ENCODE peak calls at places on chromosomes 1 and 21, in seven cellular contexts. One of them, this sample, is unnamed.
A peak's percentile ranks its signal among the peaks of the same experiment; 100 is the strongest.

GRCh38 chr1:152162826-152163463 is 3.9 kb upstream of the RPTN start:
- DNase-seq in CD4-positive, alpha-beta memory T cell: no peak
- DNase-seq in transverse colon: no peak
- DNase-seq in ascending aorta: no peak
- DNase-seq in effector memory CD4-positive, alpha-beta T cell: no peak
- DNase-seq in IMR-90: peak; percentile 62
- DNase-seq in A673: no peak
- DNase-seq in this sample: no peak

GRCh38 chr1:172758242-172758641 is 99.3 kb downstream of the FASLG start:
- DNase-seq in CD4-positive, alpha-beta memory T cell: no peak
- DNase-seq in transverse colon: no peak
- DNase-seq in ascending aorta: no peak
- DNase-seq in effector memory CD4-positive, alpha-beta T cell: no peak
- DNase-seq in IMR-90: no peak
- DNase-seq in A673: no peak
- DNase-seq in this sample: no peak

GRCh38 chr21:41630249-41630648 is 122.3 kb upstream of the TMPRSS2 start:
- DNase-seq in CD4-positive, alpha-beta memory T cell: no peak
- DNase-seq in transverse colon: peak; percentile 76
- DNase-seq in ascending aorta: no peak
- DNase-seq in effector memory CD4-positive, alpha-beta T cell: no peak
- DNase-seq in IMR-90: peak; percentile 100
- DNase-seq in A673: peak; percentile 43
- DNase-seq in this sample: no peak

GRCh38 chr1:241916196-241916595 is 41.4 kb upstream of the BECN2 start:
- DNase-seq in CD4-positive, alpha-beta memory T cell: no peak
- DNase-seq in transverse colon: no peak
- DNase-seq in ascending aorta: no peak
- DNase-seq in effector memory CD4-positive, alpha-beta T cell: no peak
- DNase-seq in IMR-90: no peak
- DNase-seq in A673: no peak
- DNase-seq in this sample: no peak

GRCh38 chr1:208829601-208830000 is 585.4 kb upstream of the PLXNA2 start:
- DNase-seq in CD4-positive, alpha-beta memory T cell: no peak
- DNase-seq in transverse colon: no peak
- DNase-seq in ascending aorta: no peak
- DNase-seq in effector memory CD4-positive, alpha-beta T cell: no peak
- DNase-seq in IMR-90: no peak
- DNase-seq in A673: no peak
- DNase-seq in this sample: no peak

GRCh38 chr1:11229178-11229577 is 33.2 kb downstream of the MTOR start:
- DNase-seq in CD4-positive, alpha-beta memory T cell: no peak
- DNase-seq in transverse colon: no peak
- DNase-seq in ascending aorta: no peak
- DNase-seq in effector memory CD4-positive, alpha-beta T cell: no peak
- DNase-seq in IMR-90: no peak
- DNase-seq in A673: no peak
- DNase-seq in this sample: no peak

GRCh38 chr1:12001996-12002493 is 17.3 kb upstream of the MIIP start:
- DNase-seq in CD4-positive, alpha-beta memory T cell: no peak
- DNase-seq in transverse colon: no peak
- DNase-seq in ascending aorta: no peak
- DNase-seq in effector memory CD4-positive, alpha-beta T cell: no peak
- DNase-seq in IMR-90: no peak
- DNase-seq in A673: no peak
- DNase-seq in this sample: no peak

GRCh38 chr1:214990619-214991018 is 91.9 kb upstream of the KCNK2 start:
- DNase-seq in CD4-positive, alpha-beta memory T cell: no peak
- DNase-seq in transverse colon: no peak
- DNase-seq in ascending aorta: no peak
- DNase-seq in effector memory CD4-positive, alpha-beta T cell: no peak
- DNase-seq in IMR-90: peak; percentile 99
- DNase-seq in A673: no peak
- DNase-seq in this sample: no peak

GRCh38 chr1:195735140-195735539 is 873.1 kb downstream of the KCNT2 start:
- DNase-seq in CD4-positive, alpha-beta memory T cell: no peak
- DNase-seq in transverse colon: no peak
- DNase-seq in ascending aorta: no peak
- DNase-seq in effector memory CD4-positive, alpha-beta T cell: no peak
- DNase-seq in IMR-90: no peak
- DNase-seq in A673: no peak
- DNase-seq in this sample: no peak

GRCh38 chr1:30049748-30050147 is 673.6 kb downstream of the MATN1 start:
- DNase-seq in CD4-positive, alpha-beta memory T cell: no peak
- DNase-seq in transverse colon: no peak
- DNase-seq in ascending aorta: no peak
- DNase-seq in effector memory CD4-positive, alpha-beta T cell: no peak
- DNase-seq in IMR-90: no peak
- DNase-seq in A673: no peak
- DNase-seq in this sample: no peak

GRCh38 chr1:197774691-197775281 is 494 bp downstream of the DENND1B start:
- DNase-seq in CD4-positive, alpha-beta memory T cell: peak; percentile 48
- DNase-seq in transverse colon: peak; percentile 64
- DNase-seq in ascending aorta: no peak
- DNase-seq in effector memory CD4-positive, alpha-beta T cell: peak; percentile 35
- DNase-seq in IMR-90: peak; percentile 41
- DNase-seq in A673: peak; percentile 29
- DNase-seq in this sample: peak; percentile 48

GRCh38 chr1:55640708-55641473 is 425.7 kb upstream of the USP24 start:
- DNase-seq in CD4-positive, alpha-beta memory T cell: peak; percentile 4
- DNase-seq in transverse colon: peak; percentile 54
- DNase-seq in ascending aorta: peak; percentile 19
- DNase-seq in effector memory CD4-positive, alpha-beta T cell: no peak
- DNase-seq in IMR-90: no peak
- DNase-seq in A673: no peak
- DNase-seq in this sample: no peak

GRCh38 chr1:247448107-247448778 is 9.7 kb downstream of the OR2B11 start:
- DNase-seq in CD4-positive, alpha-beta memory T cell: peak; percentile 15
- DNase-seq in transverse colon: peak; percentile 62
- DNase-seq in ascending aorta: no peak
- DNase-seq in effector memory CD4-positive, alpha-beta T cell: no peak
- DNase-seq in IMR-90: peak; percentile 31
- DNase-seq in A673: peak; percentile 71
- DNase-seq in this sample: no peak

GRCh38 chr1:167374014-167374413 is 144.3 kb downstream of the CD247 start:
- DNase-seq in CD4-positive, alpha-beta memory T cell: no peak
- DNase-seq in transverse colon: no peak
- DNase-seq in ascending aorta: no peak
- DNase-seq in effector memory CD4-positive, alpha-beta T cell: no peak
- DNase-seq in IMR-90: no peak
- DNase-seq in A673: no peak
- DNase-seq in this sample: no peak

GRCh38 chr1:98692482-98692881 is 31.0 kb downstream of the SNX7 start:
- DNase-seq in CD4-positive, alpha-beta memory T cell: no peak
- DNase-seq in transverse colon: no peak
- DNase-seq in ascending aorta: no peak
- DNase-seq in effector memory CD4-positive, alpha-beta T cell: no peak
- DNase-seq in IMR-90: no peak
- DNase-seq in A673: no peak
- DNase-seq in this sample: no peak

GRCh38 chr1:207002731-207003146 is 29.8 kb downstream of the C1orf116 start:
- DNase-seq in CD4-positive, alpha-beta memory T cell: no peak
- DNase-seq in transverse colon: no peak
- DNase-seq in ascending aorta: no peak
- DNase-seq in effector memory CD4-positive, alpha-beta T cell: no peak
- DNase-seq in IMR-90: peak; percentile 26
- DNase-seq in A673: no peak
- DNase-seq in this sample: no peak

GRCh38 chr21:42674351-42674940 is 21.0 kb downstream of the PDE9A start:
- DNase-seq in CD4-positive, alpha-beta memory T cell: no peak
- DNase-seq in transverse colon: peak; percentile 44
- DNase-seq in ascending aorta: no peak
- DNase-seq in effector memory CD4-positive, alpha-beta T cell: no peak
- DNase-seq in IMR-90: no peak
- DNase-seq in A673: peak; percentile 86
- DNase-seq in this sample: peak; percentile 91

GRCh38 chr1:63651110-63651776 is 58.0 kb downstream of the PGM1 start:
- DNase-seq in CD4-positive, alpha-beta memory T cell: peak; percentile 62
- DNase-seq in transverse colon: no peak
- DNase-seq in ascending aorta: no peak
- DNase-seq in effector memory CD4-positive, alpha-beta T cell: peak; percentile 8
- DNase-seq in IMR-90: peak; percentile 67
- DNase-seq in A673: peak; percentile 10
- DNase-seq in this sample: no peak

GRCh38 chr1:154459044-154459443 is 43.0 kb upstream of the TDRD10 start:
- DNase-seq in CD4-positive, alpha-beta memory T cell: no peak
- DNase-seq in transverse colon: no peak
- DNase-seq in ascending aorta: no peak
- DNase-seq in effector memory CD4-positive, alpha-beta T cell: no peak
- DNase-seq in IMR-90: no peak
- DNase-seq in A673: no peak
- DNase-seq in this sample: no peak

GRCh38 chr1:243542726-243543415 is 287.0 kb downstream of the SDCCAG8 start:
- DNase-seq in CD4-positive, alpha-beta memory T cell: no peak
- DNase-seq in transverse colon: no peak
- DNase-seq in ascending aorta: no peak
- DNase-seq in effector memory CD4-positive, alpha-beta T cell: no peak
- DNase-seq in IMR-90: no peak
- DNase-seq in A673: no peak
- DNase-seq in this sample: no peak

GRCh38 chr1:71786218-71786617 is 496.1 kb downstream of the NEGR1 start:
- DNase-seq in CD4-positive, alpha-beta memory T cell: no peak
- DNase-seq in transverse colon: no peak
- DNase-seq in ascending aorta: no peak
- DNase-seq in effector memory CD4-positive, alpha-beta T cell: no peak
- DNase-seq in IMR-90: no peak
- DNase-seq in A673: no peak
- DNase-seq in this sample: no peak

GRCh38 chr1:28577738-28578536 is 14.1 kb upstream of the RAB42 start:
- DNase-seq in CD4-positive, alpha-beta memory T cell: no peak
- DNase-seq in transverse colon: no peak
- DNase-seq in ascending aorta: no peak
- DNase-seq in effector memory CD4-positive, alpha-beta T cell: no peak
- DNase-seq in IMR-90: no peak
- DNase-seq in A673: no peak
- DNase-seq in this sample: no peak

GRCh38 chr1:180586671-180587155 is 27.9 kb downstream of the OVAAL start:
- DNase-seq in CD4-positive, alpha-beta memory T cell: no peak
- DNase-seq in transverse colon: no peak
- DNase-seq in ascending aorta: no peak
- DNase-seq in effector memory CD4-positive, alpha-beta T cell: no peak
- DNase-seq in IMR-90: peak; percentile 80
- DNase-seq in A673: no peak
- DNase-seq in this sample: no peak

DNA sequence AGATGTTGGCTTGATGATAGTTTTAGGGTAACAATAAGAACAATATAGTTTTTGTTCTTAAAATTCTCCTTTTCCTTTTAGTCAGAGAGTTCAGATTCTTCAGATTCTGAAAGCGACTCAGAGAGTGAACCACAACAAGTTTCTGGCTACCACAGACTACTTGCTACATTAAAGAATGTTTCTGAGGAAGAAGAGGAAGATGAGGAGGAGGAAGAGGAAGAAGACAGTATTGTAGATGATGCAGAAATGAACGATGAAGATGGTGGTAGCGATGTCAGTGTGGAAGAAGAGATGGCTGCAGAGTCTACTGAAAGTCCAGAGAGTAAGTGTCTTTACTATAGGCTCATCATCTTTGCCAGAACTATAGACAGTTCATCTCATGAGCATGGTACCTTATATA is 3.0 kb downstream of the UTP25 start:
- DNase-seq in CD4-positive, alpha-beta memory T cell: no peak
- DNase-seq in transverse colon: no peak
- DNase-seq in ascending aorta: no peak
- DNase-seq in effector memory CD4-positive, alpha-beta T cell: no peak
- DNase-seq in IMR-90: no peak
- DNase-seq in A673: no peak
- DNase-seq in this sample: no peak
- H3K27ac ChIP-seq in CD4-positive, alpha-beta memory T cell: no peak overlapping the region
- H3K27ac ChIP-seq in transverse colon: no peak overlapping the region
- H3K27ac ChIP-seq in ascending aorta: no peak overlapping the region
- H3K27ac ChIP-seq in effector memory CD4-positive, alpha-beta T cell: no peak overlapping the region
- H3K27ac ChIP-seq in IMR-90: no peak overlapping the region
- H3K27ac ChIP-seq in A673: no peak overlapping the region
- H3K27ac ChIP-seq in this sample: no peak overlapping the region

DNA sequence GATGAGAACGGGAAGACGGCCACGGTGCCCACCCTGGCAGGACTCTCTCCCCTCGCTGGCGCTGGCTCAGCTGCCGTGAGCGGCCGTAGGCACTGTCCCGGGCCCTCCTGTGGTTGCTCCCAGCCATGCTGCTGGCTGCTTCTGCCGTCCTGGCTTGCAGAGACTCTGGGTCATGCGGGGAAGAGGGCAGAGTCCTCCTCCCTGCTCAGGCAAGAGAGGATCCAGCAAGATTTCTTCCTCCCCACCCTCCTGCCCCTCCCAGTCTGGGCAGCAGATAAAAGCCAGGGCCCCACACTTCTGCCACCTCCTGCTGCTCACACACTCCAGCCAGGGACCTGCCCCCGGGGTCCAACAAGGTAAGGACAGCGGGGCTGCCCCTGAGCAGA is 60.1 kb downstream of the AGPAT3 start:
- DNase-seq in CD4-positive, alpha-beta memory T cell: no peak
- DNase-seq in transverse colon: peak; percentile 71
- DNase-seq in ascending aorta: no peak
- DNase-seq in effector memory CD4-positive, alpha-beta T cell: no peak
- DNase-seq in IMR-90: no peak
- DNase-seq in A673: no peak
- DNase-seq in this sample: no peak
- H3K4me1 ChIP-seq in CD4-positive, alpha-beta memory T cell: peaks cover 32% of the 10 kb centered on the region
- H3K4me1 ChIP-seq in transverse colon: peaks cover 47% of the 10 kb centered on the region
- H3K4me1 ChIP-seq in ascending aorta: peaks cover 9% of the 10 kb centered on the region
- H3K4me1 ChIP-seq in effector memory CD4-positive, alpha-beta T cell: peaks cover 22% of the 10 kb centered on the region
- H3K4me1 ChIP-seq in IMR-90: peaks cover 7% of the 10 kb centered on the region
- H3K4me1 ChIP-seq in A673: peaks cover 23% of the 10 kb centered on the region
- H3K4me1 ChIP-seq in this sample: no peaks in the 10 kb centered on the region

DNA sequence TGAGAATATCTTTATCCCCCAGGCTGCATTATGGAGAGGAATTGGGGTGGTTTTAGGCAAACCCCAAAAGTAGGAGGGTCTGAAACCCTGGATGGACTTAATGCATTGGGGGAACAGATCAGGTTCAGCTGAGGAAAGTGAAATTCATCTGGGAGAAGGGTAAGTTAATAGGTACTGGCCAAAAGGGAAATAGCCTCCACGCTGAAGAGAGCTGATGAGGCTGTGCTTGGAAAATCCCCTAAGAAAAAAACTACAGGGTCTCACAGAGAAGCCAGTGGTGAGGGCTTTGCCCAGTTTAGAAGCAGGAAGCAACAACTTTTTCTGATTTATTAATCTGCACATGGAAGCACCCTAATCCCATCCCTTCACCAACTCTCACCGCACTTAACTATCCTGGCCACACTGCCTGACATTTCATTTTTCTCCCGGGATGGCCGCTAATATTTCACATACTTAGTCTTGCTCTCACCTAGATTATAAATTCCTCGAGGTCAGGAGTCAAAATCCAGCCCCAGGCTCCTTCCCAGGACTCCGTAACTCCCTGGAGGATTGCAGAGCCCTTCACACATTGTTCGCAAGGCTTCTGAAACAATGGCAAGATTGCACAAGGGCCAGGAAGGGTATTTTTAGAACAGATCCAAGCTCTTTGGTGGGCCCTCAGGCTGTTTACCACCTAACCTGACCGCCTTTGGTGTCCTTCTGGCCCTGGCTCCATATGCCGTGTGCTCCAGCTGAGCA is 60.9 kb upstream of the TARBP1 start:
- DNase-seq in CD4-positive, alpha-beta memory T cell: no peak
- DNase-seq in transverse colon: no peak
- DNase-seq in ascending aorta: no peak
- DNase-seq in effector memory CD4-positive, alpha-beta T cell: no peak
- DNase-seq in IMR-90: no peak
- DNase-seq in A673: no peak
- DNase-seq in this sample: no peak
- H3K27ac ChIP-seq in CD4-positive, alpha-beta memory T cell: no peak overlapping the region
- H3K27ac ChIP-seq in transverse colon: peak overlapping the region; percentile 91
- H3K27ac ChIP-seq in ascending aorta: peak overlapping the region; percentile 81
- H3K27ac ChIP-seq in effector memory CD4-positive, alpha-beta T cell: no peak overlapping the region
- H3K27ac ChIP-seq in IMR-90: no peak overlapping the region
- H3K27ac ChIP-seq in A673: no peak overlapping the region
- H3K27ac ChIP-seq in this sample: no peak overlapping the region

GRCh38 chr21:33265664-33266049 is 510 bp upstream of the IL10RB start:
- DNase-seq in CD4-positive, alpha-beta memory T cell: peak; percentile 29
- DNase-seq in transverse colon: peak; percentile 62
- DNase-seq in ascending aorta: peak; percentile 33
- DNase-seq in effector memory CD4-positive, alpha-beta T cell: no peak
- DNase-seq in IMR-90: peak; percentile 14
- DNase-seq in A673: no peak
- DNase-seq in this sample: no peak
- H3K4me1 ChIP-seq in CD4-positive, alpha-beta memory T cell: peaks cover 65% of the 10 kb centered on the region
- H3K4me1 ChIP-seq in transverse colon: peaks cover 42% of the 10 kb centered on the region
- H3K4me1 ChIP-seq in ascending aorta: peaks cover 10% of the 10 kb centered on the region
- H3K4me1 ChIP-seq in effector memory CD4-positive, alpha-beta T cell: peaks cover 30% of the 10 kb centered on the region
- H3K4me1 ChIP-seq in IMR-90: peaks cover 2% of the 10 kb centered on the region
- H3K4me1 ChIP-seq in A673: peaks cover 4% of the 10 kb centered on the region
- H3K4me1 ChIP-seq in this sample: peaks cover 14% of the 10 kb centered on the region